ENCODE peak calls at places on chromosomes 13 and 19, in four cellular contexts. One of them, this sample, is unnamed.

GRCh38 chr13:46575843-46576242 is 22.9 kb downstream of the LRCH1 start:
- DNase-seq in cardiac fibroblast: peak; percentile 88
- DNase-seq in stimulated activated CD4-positive, alpha-beta T cell treated with anti-CD3 and anti-CD28 coated beads, Interleukin-1b, Interleukin-23, amount 100 ng/mL, for 1 hour: no peak
- DNase-seq in lung microvascular endothelial cell: peak; percentile 55
- DNase-seq in this sample: no peak

GRCh38 chr19:3056454-3057016 is 5.8 kb downstream of the TLE5 start:
- DNase-seq in cardiac fibroblast: no peak
- DNase-seq in stimulated activated CD4-positive, alpha-beta T cell treated with anti-CD3 and anti-CD28 coated beads, Interleukin-1b, Interleukin-23, amount 100 ng/mL, for 1 hour: no peak
- DNase-seq in lung microvascular endothelial cell: no peak
- DNase-seq in this sample: no peak

GRCh38 chr13:50400930-50401553 is 385.8 kb downstream of the KCNRG start:
- DNase-seq in lung microvascular endothelial cell: peak; percentile 45
- DNase-seq in cardiac fibroblast: peak; percentile 74
- DNase-seq in stimulated activated CD4-positive, alpha-beta T cell treated with anti-CD3 and anti-CD28 coated beads, Interleukin-1b, Interleukin-23, amount 100 ng/mL, for 1 hour: no peak
- DNase-seq in this sample: no peak

GRCh38 chr13:95954266-95954665 is 98.9 kb downstream of the UGGT2 start:
- DNase-seq in stimulated activated CD4-positive, alpha-beta T cell treated with anti-CD3 and anti-CD28 coated beads, Interleukin-1b, Interleukin-23, amount 100 ng/mL, for 1 hour: no peak
- DNase-seq in cardiac fibroblast: no peak
- DNase-seq in lung microvascular endothelial cell: no peak
- DNase-seq in this sample: no peak

GRCh38 chr13:20812890-20813289 is 39.1 kb upstream of the EEF1AKMT1 start:
- DNase-seq in lung microvascular endothelial cell: peak; percentile 53
- DNase-seq in cardiac fibroblast: no peak
- DNase-seq in stimulated activated CD4-positive, alpha-beta T cell treated with anti-CD3 and anti-CD28 coated beads, Interleukin-1b, Interleukin-23, amount 100 ng/mL, for 1 hour: no peak
- DNase-seq in this sample: no peak

GRCh38 chr19:8342684-8343482 is at the start of gene KANK3:
- DNase-seq in cardiac fibroblast: peak; percentile 97
- DNase-seq in lung microvascular endothelial cell: peak; percentile 99
- DNase-seq in stimulated activated CD4-positive, alpha-beta T cell treated with anti-CD3 and anti-CD28 coated beads, Interleukin-1b, Interleukin-23, amount 100 ng/mL, for 1 hour: peak; percentile 84
- DNase-seq in this sample: peak; percentile 73

GRCh38 chr13:99275093-99275469 is 16.9 kb upstream of the GPR18 start:
- DNase-seq in lung microvascular endothelial cell: peak; percentile 60
- DNase-seq in stimulated activated CD4-positive, alpha-beta T cell treated with anti-CD3 and anti-CD28 coated beads, Interleukin-1b, Interleukin-23, amount 100 ng/mL, for 1 hour: no peak
- DNase-seq in cardiac fibroblast: peak; percentile 70
- DNase-seq in this sample: no peak

GRCh38 chr13:28321751-28322150 is 173.2 kb downstream of the FLT1 start:
- DNase-seq in lung microvascular endothelial cell: peak; percentile 44
- DNase-seq in stimulated activated CD4-positive, alpha-beta T cell treated with anti-CD3 and anti-CD28 coated beads, Interleukin-1b, Interleukin-23, amount 100 ng/mL, for 1 hour: no peak
- DNase-seq in cardiac fibroblast: no peak
- DNase-seq in this sample: no peak